ENCODE peak calls at places on chromosomes 12 and 14, in ten cellular contexts. One of them, this sample, is unnamed. For H3K4me1, the result is how much of the 10 kb centered on the place peaks cover.

GRCh38 chr12:124296295-124296915 is 1.5 kb downstream of the RFLNA start:
- DNase-seq in GM23338: peak
- DNase-seq in cardiac muscle cell: no peak
- DNase-seq in HepG2: no peak
- DNase-seq in mucosa of descending colon: peak
- DNase-seq in body of pancreas: no peak
- DNase-seq in esophagus squamous epithelium: no peak
- DNase-seq in breast epithelium: no peak
- DNase-seq in left ventricle myocardium inferior: no peak
- DNase-seq in heart right ventricle: no peak
- DNase-seq in this sample: no peak

GRCh38 chr14:100114109-100114765 is 45.2 kb downstream of the DEGS2 start:
- DNase-seq in mucosa of descending colon: no peak
- DNase-seq in esophagus squamous epithelium: no peak
- DNase-seq in heart right ventricle: no peak
- DNase-seq in GM23338: no peak
- DNase-seq in breast epithelium: no peak
- DNase-seq in HepG2: no peak
- DNase-seq in cardiac muscle cell: no peak
- DNase-seq in body of pancreas: no peak
- DNase-seq in left ventricle myocardium inferior: no peak
- DNase-seq in this sample: no peak

GRCh38 chr12:127035011-127035879 is 1231.7 kb upstream of the TMEM132C start:
- DNase-seq in mucosa of descending colon: no peak
- DNase-seq in HepG2: no peak
- DNase-seq in left ventricle myocardium inferior: no peak
- DNase-seq in GM23338: no peak
- DNase-seq in esophagus squamous epithelium: no peak
- DNase-seq in cardiac muscle cell: no peak
- DNase-seq in heart right ventricle: no peak
- DNase-seq in body of pancreas: no peak
- DNase-seq in breast epithelium: no peak
- DNase-seq in this sample: no peak

GRCh38 chr14:51554953-51555352 is 96.8 kb upstream of the FRMD6 start:
- DNase-seq in cardiac muscle cell: peak
- DNase-seq in breast epithelium: no peak
- DNase-seq in body of pancreas: no peak
- DNase-seq in esophagus squamous epithelium: no peak
- DNase-seq in heart right ventricle: no peak
- DNase-seq in left ventricle myocardium inferior: no peak
- DNase-seq in GM23338: peak
- DNase-seq in mucosa of descending colon: no peak
- DNase-seq in HepG2: no peak
- DNase-seq in this sample: no peak

GRCh38 chr14:80385340-80385739 is 174.0 kb upstream of the DIO2 start:
- DNase-seq in mucosa of descending colon: no peak
- DNase-seq in left ventricle myocardium inferior: no peak
- DNase-seq in body of pancreas: no peak
- DNase-seq in cardiac muscle cell: no peak
- DNase-seq in esophagus squamous epithelium: no peak
- DNase-seq in GM23338: no peak
- DNase-seq in breast epithelium: no peak
- DNase-seq in heart right ventricle: no peak
- DNase-seq in HepG2: no peak
- DNase-seq in this sample: no peak

GRCh38 chr14:24132061-24132685 is 1.7 kb downstream of the FITM1 start:
- DNase-seq in esophagus squamous epithelium: no peak
- DNase-seq in HepG2: no peak
- DNase-seq in GM23338: no peak
- DNase-seq in left ventricle myocardium inferior: no peak
- DNase-seq in cardiac muscle cell: no peak
- DNase-seq in body of pancreas: peak
- DNase-seq in heart right ventricle: peak
- DNase-seq in mucosa of descending colon: no peak
- DNase-seq in breast epithelium: peak
- DNase-seq in this sample: no peak

GRCh38 chr12:114812858-114813761 is 129.1 kb upstream of the TBX3 start:
- DNase-seq in GM23338: peak
- DNase-seq in body of pancreas: no peak
- DNase-seq in breast epithelium: no peak
- DNase-seq in HepG2: peak
- DNase-seq in left ventricle myocardium inferior: no peak
- DNase-seq in heart right ventricle: no peak
- DNase-seq in esophagus squamous epithelium: no peak
- DNase-seq in mucosa of descending colon: peak
- DNase-seq in cardiac muscle cell: peak
- DNase-seq in this sample: no peak

GRCh38 chr12:107435072-107435471 is 250.5 kb upstream of the PWP1 start:
- DNase-seq in GM23338: peak
- DNase-seq in cardiac muscle cell: no peak
- DNase-seq in body of pancreas: no peak
- DNase-seq in left ventricle myocardium inferior: no peak
- DNase-seq in breast epithelium: no peak
- DNase-seq in esophagus squamous epithelium: no peak
- DNase-seq in heart right ventricle: no peak
- DNase-seq in mucosa of descending colon: no peak
- DNase-seq in HepG2: no peak
- DNase-seq in this sample: no peak

GRCh38 chr12:108629824-108630476 is 3.7 kb downstream of the SELPLG start:
- DNase-seq in GM23338: no peak
- DNase-seq in left ventricle myocardium inferior: no peak
- DNase-seq in heart right ventricle: no peak
- DNase-seq in mucosa of descending colon: no peak
- DNase-seq in body of pancreas: no peak
- DNase-seq in cardiac muscle cell: peak
- DNase-seq in esophagus squamous epithelium: no peak
- DNase-seq in breast epithelium: no peak
- DNase-seq in HepG2: peak
- DNase-seq in this sample: peak

GRCh38 chr12:15856097-15856982 is 25.8 kb upstream of the STRAP start:
- DNase-seq in heart right ventricle: no peak
- DNase-seq in HepG2: peak
- DNase-seq in body of pancreas: peak
- DNase-seq in GM23338: peak
- DNase-seq in cardiac muscle cell: peak
- DNase-seq in breast epithelium: no peak
- DNase-seq in mucosa of descending colon: peak
- DNase-seq in left ventricle myocardium inferior: no peak
- DNase-seq in esophagus squamous epithelium: no peak
- DNase-seq in this sample: peak

GRCh38 chr14:69484444-69485113 is at the start of gene PLEKHD1:
- DNase-seq in esophagus squamous epithelium: no peak
- DNase-seq in mucosa of descending colon: no peak
- DNase-seq in GM23338: peak
- DNase-seq in body of pancreas: peak
- DNase-seq in heart right ventricle: no peak
- DNase-seq in HepG2: no peak
- DNase-seq in breast epithelium: no peak
- DNase-seq in left ventricle myocardium inferior: no peak
- DNase-seq in cardiac muscle cell: no peak
- DNase-seq in this sample: no peak

GRCh38 chr12:117076410-117077372 is 22.5 kb downstream of the TESC start:
- DNase-seq in esophagus squamous epithelium: no peak
- DNase-seq in HepG2: no peak
- DNase-seq in breast epithelium: no peak
- DNase-seq in mucosa of descending colon: no peak
- DNase-seq in left ventricle myocardium inferior: no peak
- DNase-seq in GM23338: no peak
- DNase-seq in heart right ventricle: no peak
- DNase-seq in cardiac muscle cell: no peak
- DNase-seq in body of pancreas: no peak
- DNase-seq in this sample: peak

GRCh38 chr14:50667491-50668007 is 557 bp downstream of the SAV1 start:
- DNase-seq in cardiac muscle cell: no peak
- DNase-seq in GM23338: peak
- DNase-seq in breast epithelium: no peak
- DNase-seq in esophagus squamous epithelium: no peak
- DNase-seq in mucosa of descending colon: peak
- DNase-seq in heart right ventricle: no peak
- DNase-seq in HepG2: no peak
- DNase-seq in body of pancreas: peak
- DNase-seq in left ventricle myocardium inferior: no peak
- DNase-seq in this sample: no peak

DNA sequence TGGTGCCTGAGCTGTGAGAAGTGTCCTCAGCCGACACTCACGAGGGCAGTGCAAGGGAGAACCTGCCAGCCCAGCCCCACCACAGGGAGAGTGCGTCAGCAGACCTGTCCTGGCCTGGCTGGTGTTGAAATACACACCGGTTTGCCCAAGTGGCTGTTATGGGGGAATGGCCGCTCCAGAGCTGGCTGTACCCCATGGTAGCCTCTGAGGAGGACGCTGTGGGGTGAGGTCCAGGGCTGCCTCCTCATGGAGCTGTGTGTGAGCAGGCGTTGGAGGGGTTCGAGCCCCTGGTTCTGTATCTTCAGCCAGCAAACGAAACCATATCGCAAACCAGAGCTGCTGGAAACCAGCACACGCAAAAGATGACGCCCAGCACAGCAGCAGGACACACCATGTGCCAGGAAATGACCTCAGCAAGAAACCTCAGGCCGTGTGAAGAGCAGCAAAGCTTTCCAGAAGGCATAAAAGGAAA is 9.3 kb downstream of the ANKRD9 start:
- DNase-seq in breast epithelium: peak
- DNase-seq in left ventricle myocardium inferior: peak
- DNase-seq in mucosa of descending colon: no peak
- DNase-seq in esophagus squamous epithelium: no peak
- DNase-seq in GM23338: no peak
- DNase-seq in heart right ventricle: peak
- DNase-seq in cardiac muscle cell: peak
- DNase-seq in HepG2: no peak
- DNase-seq in body of pancreas: no peak
- DNase-seq in this sample: peak
- H3K4me1 ChIP-seq in breast epithelium: under half
- H3K4me1 ChIP-seq in left ventricle myocardium inferior: half or more
- H3K4me1 ChIP-seq in mucosa of descending colon: under half
- H3K4me1 ChIP-seq in esophagus squamous epithelium: under half
- H3K4me1 ChIP-seq in GM23338: under half
- H3K4me1 ChIP-seq in heart right ventricle: under half
- H3K4me1 ChIP-seq in cardiac muscle cell: under half
- H3K4me1 ChIP-seq in HepG2: under half
- H3K4me1 ChIP-seq in body of pancreas: under half
- H3K4me1 ChIP-seq in this sample: under half

GRCh38 chr12:57606016-57606311 is 1.3 kb downstream of the DTX3 start:
- DNase-seq in breast epithelium: no peak
- DNase-seq in esophagus squamous epithelium: no peak
- DNase-seq in GM23338: no peak
- DNase-seq in HepG2: no peak
- DNase-seq in left ventricle myocardium inferior: no peak
- DNase-seq in body of pancreas: no peak
- DNase-seq in heart right ventricle: no peak
- DNase-seq in mucosa of descending colon: no peak
- DNase-seq in cardiac muscle cell: no peak
- DNase-seq in this sample: no peak

GRCh38 chr12:57607958-57608663 is 3.1 kb upstream of the ARHGEF25 start:
- DNase-seq in breast epithelium: no peak
- DNase-seq in cardiac muscle cell: no peak
- DNase-seq in esophagus squamous epithelium: no peak
- DNase-seq in heart right ventricle: no peak
- DNase-seq in mucosa of descending colon: no peak
- DNase-seq in body of pancreas: no peak
- DNase-seq in left ventricle myocardium inferior: no peak
- DNase-seq in HepG2: no peak
- DNase-seq in GM23338: no peak
- DNase-seq in this sample: no peak

GRCh38 chr12:57606821-57607220 is 2.2 kb downstream of the DTX3 start:
- DNase-seq in esophagus squamous epithelium: no peak
- DNase-seq in GM23338: no peak
- DNase-seq in left ventricle myocardium inferior: no peak
- DNase-seq in cardiac muscle cell: no peak
- DNase-seq in body of pancreas: no peak
- DNase-seq in heart right ventricle: no peak
- DNase-seq in HepG2: no peak
- DNase-seq in mucosa of descending colon: no peak
- DNase-seq in breast epithelium: no peak
- DNase-seq in this sample: no peak

GRCh38 chr12:57605308-57606015 is 838 bp downstream of the DTX3 start:
- DNase-seq in mucosa of descending colon: no peak
- DNase-seq in cardiac muscle cell: no peak
- DNase-seq in left ventricle myocardium inferior: no peak
- DNase-seq in body of pancreas: peak
- DNase-seq in esophagus squamous epithelium: no peak
- DNase-seq in GM23338: peak
- DNase-seq in heart right ventricle: no peak
- DNase-seq in HepG2: no peak
- DNase-seq in breast epithelium: peak
- DNase-seq in this sample: no peak

GRCh38 chr12:57606399-57606798 is 1.8 kb downstream of the DTX3 start:
- DNase-seq in GM23338: no peak
- DNase-seq in esophagus squamous epithelium: no peak
- DNase-seq in body of pancreas: no peak
- DNase-seq in left ventricle myocardium inferior: no peak
- DNase-seq in heart right ventricle: no peak
- DNase-seq in mucosa of descending colon: no peak
- DNase-seq in cardiac muscle cell: no peak
- DNase-seq in breast epithelium: no peak
- DNase-seq in HepG2: no peak
- DNase-seq in this sample: no peak
- TF ChIP-seq CTCF in GM23338: no peak
- TF ChIP-seq CTCF in esophagus squamous epithelium: no peak
- TF ChIP-seq CTCF in body of pancreas: no peak
- TF ChIP-seq CTCF in left ventricle myocardium inferior: no peak
- TF ChIP-seq CTCF in heart right ventricle: no peak
- TF ChIP-seq CTCF in mucosa of descending colon: no peak
- TF ChIP-seq CTCF in cardiac muscle cell: no peak
- TF ChIP-seq CTCF in breast epithelium: no peak
- TF ChIP-seq CTCF in HepG2: no peak
- TF ChIP-seq CTCF in this sample: no peak

GRCh38 chr12:3202734-3203446 is 125.7 kb downstream of the TSPAN9 start:
- DNase-seq in HepG2: peak
- DNase-seq in cardiac muscle cell: peak
- DNase-seq in breast epithelium: no peak
- DNase-seq in left ventricle myocardium inferior: no peak
- DNase-seq in mucosa of descending colon: peak
- DNase-seq in body of pancreas: peak
- DNase-seq in heart right ventricle: peak
- DNase-seq in esophagus squamous epithelium: no peak
- DNase-seq in GM23338: peak
- DNase-seq in this sample: no peak
- H3K4me1 ChIP-seq in HepG2: under half
- H3K4me1 ChIP-seq in cardiac muscle cell: half or more
- H3K4me1 ChIP-seq in breast epithelium: under half
- H3K4me1 ChIP-seq in left ventricle myocardium inferior: half or more
- H3K4me1 ChIP-seq in mucosa of descending colon: under half
- H3K4me1 ChIP-seq in body of pancreas: under half
- H3K4me1 ChIP-seq in heart right ventricle: half or more
- H3K4me1 ChIP-seq in esophagus squamous epithelium: half or more
- H3K4me1 ChIP-seq in GM23338: under half
- H3K4me1 ChIP-seq in this sample: half or more

DNA sequence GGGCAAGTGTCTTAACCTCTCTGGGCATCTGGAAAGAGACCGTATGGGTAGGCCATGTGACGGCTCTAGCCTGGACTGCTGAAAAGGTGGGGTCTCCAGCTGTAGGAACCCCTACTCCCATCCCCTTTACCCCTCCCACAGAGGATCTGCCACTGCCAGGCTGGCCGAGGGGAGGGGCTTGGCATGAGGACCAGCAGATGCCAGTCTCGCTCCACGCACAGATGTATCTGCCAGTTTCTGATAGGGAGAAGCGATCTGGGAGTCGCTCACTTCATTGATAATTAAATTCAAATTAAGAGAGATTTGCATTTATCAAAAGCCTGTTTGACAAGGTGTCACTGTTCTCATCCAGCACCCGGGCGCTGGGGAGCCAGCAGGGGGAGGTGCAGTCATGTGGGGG is 217.6 kb upstream of the MYL2 start:
- DNase-seq in GM23338: no peak
- DNase-seq in breast epithelium: no peak
- DNase-seq in body of pancreas: no peak
- DNase-seq in heart right ventricle: no peak
- DNase-seq in mucosa of descending colon: no peak
- DNase-seq in esophagus squamous epithelium: no peak
- DNase-seq in cardiac muscle cell: no peak
- DNase-seq in left ventricle myocardium inferior: no peak
- DNase-seq in HepG2: no peak
- DNase-seq in this sample: no peak
- TF ChIP-seq CTCF in GM23338: peak
- TF ChIP-seq CTCF in breast epithelium: no peak
- TF ChIP-seq CTCF in body of pancreas: no peak
- TF ChIP-seq CTCF in heart right ventricle: no peak
- TF ChIP-seq CTCF in mucosa of descending colon: no peak
- TF ChIP-seq CTCF in esophagus squamous epithelium: no peak
- TF ChIP-seq CTCF in cardiac muscle cell: no peak
- TF ChIP-seq CTCF in left ventricle myocardium inferior: no peak
- TF ChIP-seq CTCF in HepG2: no peak
- TF ChIP-seq CTCF in this sample: no peak

This sample was measured in heart left ventricle.